ENCODE peak calls at places on chromosomes 12 and 14, in nine cellular contexts. Y is kidney, T is psoas muscle, R is fibroblast of mammary gland, H is fibroblast of the aortic adventitia, L is mesothelial cell of epicardium, W is A549, P is nephron progenitor cell, A is left ventricle myocardium inferior. F is an unnamed sample.

GRCh38 chr14:37056473-37056872 is 115.9 kb downstream of the SLC25A21 start:
- DNase-seq in Y (no peak), T (no peak), R (peak), H (peak), L (no peak), W (peak), P (no peak), A (no peak), F (no peak)

GRCh38 chr12:30706476-30706875 is 10.8 kb upstream of the IPO8 start:
- DNase-seq in Y (no peak), T (no peak), R (no peak), H (no peak), L (no peak), W (no peak), P (no peak), A (no peak), F (no peak)

GRCh38 chr12:45669093-45669492 is 60.4 kb upstream of the ARID2 start:
- DNase-seq in Y (no peak), T (no peak), R (no peak), H (no peak), L (no peak), W (no peak), P (no peak), A (no peak), F (no peak)

GRCh38 chr14:24332094-24332983 is 2.5 kb downstream of the ADCY4 start:
- DNase-seq in Y (peak), T (peak), R (peak), H (peak), L (peak), W (peak), P (peak), A (peak), F (peak)

GRCh38 chr12:31659087-31659942 is at the start of gene ETFBKMT:
- DNase-seq in Y (peak), T (peak), R (peak), H (peak), L (peak), W (peak), P (peak), A (peak), F (peak)

GRCh38 chr12:20395791-20396550 is 27.6 kb downstream of the PDE3A start:
- DNase-seq in Y (no peak), T (no peak), R (no peak), H (no peak), L (no peak), W (no peak), P (no peak), A (peak), F (no peak)

GRCh38 chr12:132827763-132828703 is 636 bp downstream of the GOLGA3 start:
- DNase-seq in Y (peak), T (peak), R (peak), H (peak), L (no peak), W (peak), P (no peak), A (no peak), F (peak)

GRCh38 chr12:46522141-46522540 is 149.6 kb upstream of the SLC38A2 start:
- DNase-seq in Y (no peak), T (no peak), R (peak), H (peak), L (no peak), W (no peak), P (no peak), A (no peak), F (no peak)

GRCh38 chr12:103401421-103401820 is 94.3 kb downstream of the C12orf42 start:
- DNase-seq in Y (no peak), T (no peak), R (no peak), H (no peak), L (no peak), W (no peak), P (no peak), A (no peak), F (no peak)
- TF ChIP-seq CTCF in Y (no peak), T (no peak), R (no peak), H (no peak), L (no peak), W (no peak), P (no peak), A (no peak), F (no peak)

GRCh38 chr12:62813031-62813829 is 121.7 kb downstream of the PPM1H start:
- DNase-seq in Y (peak), T (peak), R (peak), H (peak), L (peak), W (peak), P (peak), A (peak), F (no peak)
- TF ChIP-seq CTCF in Y (peak), T (peak), R (peak), H (peak), L (peak), W (peak), P (peak), A (peak), F (peak)

GRCh38 chr12:98951401-98951800 is 306.3 kb downstream of the APAF1 start:
- DNase-seq in Y (no peak), T (no peak), R (no peak), H (no peak), L (no peak), W (no peak), P (no peak), A (no peak), F (no peak)

GRCh38 chr12:98954506-98954905 is 309.4 kb downstream of the APAF1 start:
- DNase-seq in Y (no peak), T (no peak), R (no peak), H (no peak), L (no peak), W (no peak), P (no peak), A (no peak), F (no peak)

GRCh38 chr12:98955284-98955683 is 310.2 kb downstream of the APAF1 start:
- DNase-seq in Y (no peak), T (no peak), R (peak), H (peak), L (no peak), W (peak), P (peak), A (no peak), F (no peak)
- TF ChIP-seq CTCF in Y (no peak), T (no peak), R (peak), H (peak), L (peak), W (peak), P (peak), A (no peak), F (peak)

GRCh38 chr14:35961697-35962274 is 135.6 kb downstream of the BRMS1L start:
- DNase-seq in Y (no peak), T (no peak), R (no peak), H (no peak), L (no peak), W (no peak), P (no peak), A (no peak), F (no peak)

GRCh38 chr14:35964736-35965135 is 138.6 kb downstream of the BRMS1L start:
- DNase-seq in Y (no peak), T (no peak), R (no peak), H (no peak), L (no peak), W (no peak), P (no peak), A (no peak), F (no peak)

GRCh38 chr14:35965425-35965824 is 139.3 kb downstream of the BRMS1L start:
- DNase-seq in Y (no peak), T (no peak), R (no peak), H (no peak), L (no peak), W (no peak), P (no peak), A (no peak), F (no peak)

GRCh38 chr14:35959835-35960234 is 133.7 kb downstream of the BRMS1L start:
- DNase-seq in Y (no peak), T (no peak), R (no peak), H (no peak), L (no peak), W (no peak), P (no peak), A (no peak), F (no peak)

GRCh38 chr14:35963209-35963608 is 137.1 kb downstream of the BRMS1L start:
- DNase-seq in Y (no peak), T (no peak), R (peak), H (no peak), L (no peak), W (peak), P (no peak), A (no peak), F (no peak)
- TF ChIP-seq CTCF in Y (no peak), T (no peak), R (peak), H (no peak), L (peak), W (peak), P (peak), A (no peak), F (peak)

GRCh38 chr14:51206462-51206861 is 33.6 kb upstream of the TMX1 start:
- DNase-seq in Y (no peak), T (no peak), R (no peak), H (no peak), L (no peak), W (no peak), P (no peak), A (no peak), F (no peak)

GRCh38 chr14:51201890-51202289 is 38.2 kb upstream of the TMX1 start:
- DNase-seq in Y (no peak), T (no peak), R (no peak), H (no peak), L (no peak), W (no peak), P (no peak), A (no peak), F (no peak)

GRCh38 chr14:51205486-51205885 is 34.6 kb upstream of the TMX1 start:
- DNase-seq in Y (no peak), T (no peak), R (peak), H (no peak), L (no peak), W (no peak), P (no peak), A (no peak), F (no peak)

GRCh38 chr14:51203881-51204280 is 36.2 kb upstream of the TMX1 start:
- DNase-seq in Y (no peak), T (no peak), R (no peak), H (no peak), L (no peak), W (no peak), P (no peak), A (no peak), F (no peak)

DNA sequence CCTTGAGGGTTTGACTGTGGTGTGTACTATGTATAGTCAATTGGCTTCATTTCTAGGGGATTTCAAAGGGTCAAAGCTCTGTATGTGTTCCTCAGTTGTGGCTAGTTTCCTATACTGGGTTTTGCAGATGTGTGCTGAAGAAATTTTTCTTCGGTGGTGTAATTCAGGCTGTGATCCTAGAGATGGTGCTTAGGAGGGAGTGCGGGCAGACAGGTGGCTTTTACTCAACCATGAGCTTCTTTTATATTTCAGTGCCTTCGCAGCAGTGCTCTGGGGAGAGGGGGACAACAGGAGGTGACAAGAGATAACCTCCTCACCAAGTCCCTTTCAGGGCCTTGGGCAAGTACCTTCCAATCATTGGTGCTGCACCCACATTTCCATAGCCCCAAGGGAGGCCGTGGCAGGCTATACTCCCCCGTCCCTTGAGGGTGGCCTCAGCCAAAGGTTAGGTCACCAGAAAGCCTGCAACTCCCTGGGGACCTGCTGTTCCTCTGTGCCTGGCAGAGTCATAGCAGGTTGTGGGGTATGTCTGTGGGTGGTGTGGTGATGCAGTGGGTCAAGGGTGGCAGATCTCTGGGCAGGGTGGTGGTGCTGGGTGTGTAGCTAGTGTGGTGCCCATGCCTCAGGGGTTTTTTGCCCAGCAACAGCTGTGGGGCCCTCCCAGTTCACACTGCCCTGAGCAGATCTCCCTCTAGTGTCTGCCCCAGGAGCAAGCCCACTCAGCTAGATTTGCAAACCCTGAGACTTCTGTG is 37.0 kb upstream of the TMX1 start:
- DNase-seq in Y (no peak), T (no peak), R (no peak), H (no peak), L (no peak), W (no peak), P (no peak), A (no peak), F (no peak)
- TF ChIP-seq CTCF in Y (no peak), T (no peak), R (no peak), H (no peak), L (no peak), W (no peak), P (no peak), A (no peak), F (no peak)

GRCh38 chr14:77107228-77107627 is 9.2 kb downstream of the CIPC start:
- DNase-seq in Y (no peak), T (no peak), R (no peak), H (no peak), L (no peak), W (no peak), P (no peak), A (peak), F (no peak)
- TF ChIP-seq CTCF in Y (no peak), T (no peak), R (no peak), H (no peak), L (no peak), W (no peak), P (no peak), A (no peak), F (no peak)

GRCh38 chr12:108690191-108690518 is 41.2 kb downstream of the CORO1C start:
- DNase-seq in Y (no peak), T (no peak), R (no peak), H (no peak), L (no peak), W (no peak), P (no peak), A (no peak), F (no peak)

GRCh38 chr12:108690799-108691153 is 40.5 kb downstream of the CORO1C start:
- DNase-seq in Y (no peak), T (no peak), R (no peak), H (no peak), L (no peak), W (no peak), P (no peak), A (no peak), F (no peak)

GRCh38 chr12:108691995-108692808 is 39.1 kb downstream of the CORO1C start:
- DNase-seq in Y (no peak), T (peak), R (no peak), H (no peak), L (no peak), W (no peak), P (no peak), A (peak), F (no peak)

GRCh38 chr12:108693186-108693585 is 38.1 kb downstream of the CORO1C start:
- DNase-seq in Y (no peak), T (no peak), R (no peak), H (no peak), L (no peak), W (no peak), P (no peak), A (no peak), F (no peak)

DNA sequence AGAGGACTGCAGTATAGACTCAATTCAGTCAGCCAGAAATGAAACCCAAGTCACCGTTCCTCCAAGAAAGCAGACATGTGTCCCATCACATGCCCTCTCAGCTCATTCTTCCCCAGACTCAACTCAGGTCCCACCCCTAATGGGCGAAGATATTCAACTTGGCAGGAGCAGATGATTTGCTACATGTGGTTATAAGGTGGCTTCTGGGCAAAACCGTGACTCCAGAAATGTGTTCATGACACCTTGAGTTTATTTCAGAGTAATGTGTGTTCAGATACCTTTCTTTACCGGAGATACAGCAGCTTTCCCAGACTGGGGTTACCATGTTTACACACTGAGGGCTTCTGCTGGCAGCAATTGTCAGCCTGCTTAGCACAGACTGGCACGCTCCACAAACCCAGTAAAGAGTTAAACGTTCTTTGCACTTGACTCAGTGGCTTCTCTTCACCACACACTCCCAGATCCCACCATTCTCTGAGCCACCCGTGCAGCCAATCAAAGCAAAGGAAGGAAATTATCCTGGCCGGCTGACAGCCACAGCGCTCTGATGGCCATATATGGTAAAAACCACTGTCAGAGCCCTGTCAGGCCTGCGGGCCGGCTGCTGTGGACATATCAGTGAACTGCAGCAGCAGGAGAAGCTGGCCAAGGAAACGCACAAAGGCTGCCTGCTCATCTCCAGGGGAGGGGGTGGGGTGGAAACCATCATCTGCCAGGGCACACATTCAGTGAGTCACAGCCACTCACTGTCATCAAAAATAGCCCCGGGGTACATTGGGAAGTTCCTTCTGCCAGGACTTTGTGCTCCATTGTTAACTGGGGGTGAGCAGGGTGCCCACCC is 39.9 kb downstream of the CORO1C start:
- DNase-seq in Y (peak), T (peak), R (peak), H (peak), L (peak), W (peak), P (peak), A (peak), F (peak)
- TF ChIP-seq CTCF in Y (peak), T (peak), R (peak), H (peak), L (no peak), W (no peak), P (peak), A (peak), F (peak)

GRCh38 chr12:43937947-43938346 is 102.1 kb downstream of the TMEM117 start:
- DNase-seq in Y (no peak), T (no peak), R (peak), H (peak), L (no peak), W (peak), P (no peak), A (no peak), F (no peak)
- TF ChIP-seq CTCF in Y (no peak), T (no peak), R (peak), H (peak), L (peak), W (no peak), P (no peak), A (no peak), F (peak)

GRCh38 chr12:37672655-37673260 is 643.8 kb upstream of the ALG10B start:
- DNase-seq in Y (no peak), T (no peak), R (no peak), H (peak), L (no peak), W (no peak), P (no peak), A (no peak), F (no peak)
- TF ChIP-seq CTCF in Y (peak), T (no peak), R (peak), H (peak), L (peak), W (peak), P (no peak), A (no peak), F (no peak)

DNA sequence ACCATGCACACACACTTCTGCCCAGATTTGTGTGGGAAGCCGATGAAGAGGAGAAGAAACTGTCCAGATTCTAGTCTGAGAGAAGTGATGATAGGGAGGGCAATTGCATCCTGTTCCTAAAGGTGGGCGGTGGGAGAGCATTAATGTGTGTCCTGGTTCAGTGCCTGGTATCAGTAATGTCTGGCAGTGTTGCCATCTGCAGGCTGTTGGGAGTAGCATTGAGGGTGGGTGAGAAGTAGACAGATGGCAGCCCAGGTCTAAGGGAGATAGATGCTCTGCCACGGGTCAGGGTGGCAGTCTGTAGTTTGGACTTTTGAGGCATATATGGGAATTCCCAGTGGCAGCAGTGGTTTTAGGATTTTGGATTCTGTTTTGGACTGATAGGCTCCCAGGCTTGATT is 156.4 kb downstream of the ETNK1 start:
- DNase-seq in Y (no peak), T (no peak), R (no peak), H (no peak), L (no peak), W (no peak), P (no peak), A (no peak), F (no peak)
- TF ChIP-seq CTCF in Y (no peak), T (no peak), R (no peak), H (no peak), L (no peak), W (no peak), P (no peak), A (no peak), F (no peak)

F was measured in progenitor cell of endocrine pancreas.